ENCODE peak calls at places on chromosomes 3 and 15, in seven cellular contexts. H is breast epithelium, A is HCT116, E is heart left ventricle, C is K562, U is cardiac muscle cell, W is A549. S is an unnamed sample.

GRCh38 chr3:45140392-45140791 is 5.8 kb downstream of the CDCP1 start:
- DNase-seq in H (no peak), A (no peak), E (no peak), C (no peak), U (no peak), W (no peak), S (no peak)

GRCh38 chr3:28905798-28906197 is 375.1 kb upstream of the RBMS3 start:
- DNase-seq in H (no peak), A (no peak), E (no peak), C (no peak), U (no peak), W (no peak), S (no peak)

GRCh38 chr15:60406513-60407124 is 8.8 kb upstream of the ANXA2 start:
- DNase-seq in H (no peak), A (no peak), E (no peak), C (no peak), U (no peak), W (no peak), S (no peak)

GRCh38 chr3:111303760-111304159 is 232.1 kb downstream of the NECTIN3 start:
- DNase-seq in H (no peak), A (no peak), E (no peak), C (no peak), U (no peak), W (no peak), S (no peak)

GRCh38 chr3:53826048-53826447 is 20.2 kb downstream of the CHDH start:
- DNase-seq in H (no peak), A (no peak), E (no peak), C (no peak), U (no peak), W (no peak), S (no peak)

GRCh38 chr3:152356870-152357276 is 88.1 kb downstream of the MBNL1 start:
- DNase-seq in H (no peak), A (no peak), E (no peak), C (no peak), U (no peak), W (no peak), S (no peak)

GRCh38 chr3:196774191-196774820 is 34.6 kb downstream of the PAK2 start:
- DNase-seq in H (no peak), A (no peak), E (no peak), C (no peak), U (no peak), W (no peak), S (no peak)

GRCh38 chr3:196272826-196273225 is 14.7 kb downstream of the PCYT1A start:
- DNase-seq in H (no peak), A (no peak), E (peak; percentile 42), C (no peak), U (no peak), W (no peak), S (no peak)

GRCh38 chr3:136939489-136939888 is 18.3 kb upstream of the IL20RB start:
- DNase-seq in H (no peak), A (no peak), E (no peak), C (no peak), U (no peak), W (no peak), S (no peak)

GRCh38 chr15:57923750-57924149 is 141.8 kb downstream of the ALDH1A2 start:
- DNase-seq in H (no peak), A (no peak), E (peak; percentile 23), C (no peak), U (no peak), W (no peak), S (peak; percentile 46)

GRCh38 chr3:172074027-172074426 is 34.6 kb downstream of the FNDC3B start:
- DNase-seq in H (no peak), A (no peak), E (no peak), C (no peak), U (no peak), W (no peak), S (no peak)
- H3K4me1 ChIP-seq in H (no peaks in the 10 kb centered on the region), A (no peaks in the 10 kb centered on the region), E (peaks cover 71% of the 10 kb centered on the region), C (peaks cover 56% of the 10 kb centered on the region), U (peaks cover 34% of the 10 kb centered on the region), W (peaks cover 80% of the 10 kb centered on the region), S (peaks cover 1% of the 10 kb centered on the region)

GRCh38 chr3:195260286-195260905 is 10.6 kb downstream of the XXYLT1 start:
- DNase-seq in H (no peak), A (no peak), E (peak; percentile 46), C (no peak), U (peak; percentile 25), W (no peak), S (peak; percentile 42)
- TF ChIP-seq CTCF in H (no peak), A (no peak), E (peak; percentile 11), C (no peak), U (no peak), W (no peak), S (no peak)

GRCh38 chr3:33134026-33134625 is 20.3 kb downstream of the CRTAP start:
- DNase-seq in H (no peak), A (no peak), E (no peak), C (no peak), U (no peak), W (no peak), S (no peak)
- H3K27ac ChIP-seq in H (no peak overlapping the region), A (no peak overlapping the region), E (no peak overlapping the region), C (no peak overlapping the region), U (no peak overlapping the region), W (no peak overlapping the region), S (no peak overlapping the region)

GRCh38 chr15:94297543-94297942 is 66.2 kb downstream of the MCTP2 start:
- DNase-seq in H (no peak), A (no peak), E (no peak), C (no peak), U (no peak), W (no peak), S (no peak)

GRCh38 chr15:94293411-94294402 is 62.3 kb downstream of the MCTP2 start:
- DNase-seq in H (no peak), A (no peak), E (no peak), C (no peak), U (no peak), W (no peak), S (no peak)

GRCh38 chr15:94298359-94298758 is 67.0 kb downstream of the MCTP2 start:
- DNase-seq in H (no peak), A (no peak), E (no peak), C (no peak), U (no peak), W (no peak), S (no peak)

GRCh38 chr15:94295275-94295674 is 63.9 kb downstream of the MCTP2 start:
- DNase-seq in H (no peak), A (no peak), E (no peak), C (no peak), U (no peak), W (no peak), S (no peak)

DNA sequence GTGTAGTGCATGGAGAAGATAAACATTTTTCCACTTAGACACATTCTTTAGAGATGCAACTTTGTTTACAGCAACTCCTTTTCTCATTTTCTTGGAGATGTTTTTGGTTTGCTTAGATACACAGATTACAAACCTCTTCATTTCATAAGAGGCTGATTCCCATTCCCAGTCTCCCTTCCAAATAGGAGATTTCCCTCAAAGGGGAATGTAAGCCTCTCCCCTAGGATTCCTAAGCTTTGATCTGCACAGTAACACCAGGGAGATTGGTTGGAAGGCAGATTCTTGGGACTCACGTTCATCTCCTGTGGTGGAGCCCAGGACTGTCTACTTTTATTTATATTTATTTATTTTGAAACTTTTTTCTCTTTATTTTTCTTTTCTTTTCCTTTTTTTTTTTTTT is 63.2 kb downstream of the MCTP2 start:
- DNase-seq in H (no peak), A (no peak), E (no peak), C (no peak), U (no peak), W (no peak), S (no peak)
- H3K4me1 ChIP-seq in H (no peaks in the 10 kb centered on the region), A (no peaks in the 10 kb centered on the region), E (peaks cover 38% of the 10 kb centered on the region), C (no peaks in the 10 kb centered on the region), U (no peaks in the 10 kb centered on the region), W (no peaks in the 10 kb centered on the region), S (no peaks in the 10 kb centered on the region)

S was measured in lung.